ENCODE peak calls at places on chromosomes 12 and 14, in six cellular contexts. One of them, this sample, is unnamed.

GRCh38 chr12:16619537-16619936 is 13.6 kb upstream of the LMO3 start:
- DNase-seq in fibroblast of mammary gland: no peak
- DNase-seq in lower leg skin: no peak
- DNase-seq in fibroblast of the aortic adventitia: no peak
- DNase-seq in foreskin fibroblast: no peak
- DNase-seq in body of pancreas: no peak
- DNase-seq in this sample: no peak

GRCh38 chr14:68786491-68787234 is 6.2 kb downstream of the ZFP36L1 start:
- DNase-seq in fibroblast of mammary gland: peak; percentile 91
- DNase-seq in lower leg skin: no peak
- DNase-seq in fibroblast of the aortic adventitia: peak; percentile 81
- DNase-seq in foreskin fibroblast: peak; percentile 86
- DNase-seq in body of pancreas: peak; percentile 60
- DNase-seq in this sample: peak; percentile 92

GRCh38 chr12:80684077-80684495 is 23.3 kb upstream of the MYF6 start:
- DNase-seq in fibroblast of mammary gland: no peak
- DNase-seq in lower leg skin: no peak
- DNase-seq in fibroblast of the aortic adventitia: no peak
- DNase-seq in foreskin fibroblast: no peak
- DNase-seq in body of pancreas: no peak
- DNase-seq in this sample: no peak

GRCh38 chr12:52413202-52413601 is 7.1 kb upstream of the KRT82 start:
- DNase-seq in fibroblast of mammary gland: no peak
- DNase-seq in lower leg skin: no peak
- DNase-seq in fibroblast of the aortic adventitia: no peak
- DNase-seq in foreskin fibroblast: no peak
- DNase-seq in body of pancreas: no peak
- DNase-seq in this sample: no peak

GRCh38 chr14:98444077-98444476 is 827.9 kb downstream of the BCL11B start:
- DNase-seq in fibroblast of mammary gland: no peak
- DNase-seq in lower leg skin: no peak
- DNase-seq in fibroblast of the aortic adventitia: no peak
- DNase-seq in foreskin fibroblast: no peak
- DNase-seq in body of pancreas: no peak
- DNase-seq in this sample: no peak

GRCh38 chr14:93965287-93965821 is 11.0 kb downstream of the ASB2 start:
- DNase-seq in fibroblast of mammary gland: peak; percentile 93
- DNase-seq in lower leg skin: no peak
- DNase-seq in fibroblast of the aortic adventitia: peak; percentile 90
- DNase-seq in foreskin fibroblast: peak; percentile 68
- DNase-seq in body of pancreas: no peak
- DNase-seq in this sample: peak; percentile 73

GRCh38 chr12:3311491-3312103 is 179.4 kb upstream of the PRMT8 start:
- DNase-seq in fibroblast of mammary gland: no peak
- DNase-seq in lower leg skin: no peak
- DNase-seq in fibroblast of the aortic adventitia: no peak
- DNase-seq in foreskin fibroblast: no peak
- DNase-seq in body of pancreas: no peak
- DNase-seq in this sample: no peak

GRCh38 chr14:23186913-23187654 is 3.6 kb upstream of the SLC7A8 start:
- DNase-seq in fibroblast of mammary gland: peak; percentile 83
- DNase-seq in lower leg skin: peak; percentile 51
- DNase-seq in fibroblast of the aortic adventitia: peak; percentile 88
- DNase-seq in foreskin fibroblast: peak; percentile 48
- DNase-seq in body of pancreas: peak; percentile 82
- DNase-seq in this sample: peak; percentile 89

GRCh38 chr12:116247377-116247776 is 30.1 kb downstream of the MED13L start:
- DNase-seq in fibroblast of mammary gland: peak; percentile 49
- DNase-seq in lower leg skin: no peak
- DNase-seq in fibroblast of the aortic adventitia: no peak
- DNase-seq in foreskin fibroblast: no peak
- DNase-seq in body of pancreas: no peak
- DNase-seq in this sample: peak; percentile 42

GRCh38 chr12:108495054-108495453 is 20.0 kb upstream of the FICD start:
- DNase-seq in fibroblast of mammary gland: peak; percentile 51
- DNase-seq in lower leg skin: no peak
- DNase-seq in fibroblast of the aortic adventitia: peak; percentile 17
- DNase-seq in foreskin fibroblast: no peak
- DNase-seq in body of pancreas: peak; percentile 27
- DNase-seq in this sample: peak; percentile 36

GRCh38 chr12:41635731-41636130 is 447.6 kb downstream of the PDZRN4 start:
- DNase-seq in fibroblast of mammary gland: no peak
- DNase-seq in lower leg skin: no peak
- DNase-seq in fibroblast of the aortic adventitia: no peak
- DNase-seq in foreskin fibroblast: no peak
- DNase-seq in body of pancreas: no peak
- DNase-seq in this sample: no peak

GRCh38 chr12:71439613-71440392 is at the start of gene LGR5:
- DNase-seq in fibroblast of mammary gland: no peak
- DNase-seq in lower leg skin: peak; percentile 41
- DNase-seq in fibroblast of the aortic adventitia: peak; percentile 25
- DNase-seq in foreskin fibroblast: peak; percentile 19
- DNase-seq in body of pancreas: peak; percentile 10
- DNase-seq in this sample: peak; percentile 19

DNA sequence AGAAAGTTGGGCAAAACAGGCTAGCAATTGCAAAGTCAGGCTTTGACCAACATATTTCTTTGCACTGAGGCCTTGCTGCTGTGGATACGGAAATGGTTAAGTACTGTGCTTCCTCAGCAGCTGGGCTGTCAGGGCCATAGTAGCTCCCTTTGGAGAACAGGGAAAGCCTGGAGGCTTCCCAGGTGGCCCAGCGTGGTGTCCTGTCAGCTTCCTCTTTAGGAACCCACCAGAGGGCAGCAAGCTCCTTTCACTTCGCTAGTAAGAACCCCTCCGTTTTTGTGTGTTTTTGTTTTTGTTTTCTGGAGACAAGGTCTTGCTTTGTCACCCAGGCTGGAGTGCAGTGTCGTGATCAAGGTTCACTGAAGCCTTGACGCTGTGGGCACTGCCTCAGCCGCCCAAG is 1.7 kb upstream of the CFAP251 start:
- DNase-seq in fibroblast of mammary gland: peak; percentile 56
- DNase-seq in lower leg skin: no peak
- DNase-seq in fibroblast of the aortic adventitia: peak; percentile 47
- DNase-seq in foreskin fibroblast: no peak
- DNase-seq in body of pancreas: peak; percentile 10
- DNase-seq in this sample: peak; percentile 68
- TF ChIP-seq CTCF in fibroblast of mammary gland: peak; percentile 29
- TF ChIP-seq CTCF in lower leg skin: no peak
- TF ChIP-seq CTCF in fibroblast of the aortic adventitia: peak; percentile 42
- TF ChIP-seq CTCF in foreskin fibroblast: peak; percentile 32
- TF ChIP-seq CTCF in body of pancreas: no peak
- TF ChIP-seq CTCF in this sample: peak; percentile 50

GRCh38 chr14:85532570-85532969 is 2.6 kb downstream of the FLRT2 start:
- DNase-seq in fibroblast of mammary gland: no peak
- DNase-seq in lower leg skin: no peak
- DNase-seq in fibroblast of the aortic adventitia: no peak
- DNase-seq in foreskin fibroblast: no peak
- DNase-seq in body of pancreas: no peak
- DNase-seq in this sample: no peak

GRCh38 chr14:85534435-85534834 is 4.5 kb downstream of the FLRT2 start:
- DNase-seq in fibroblast of mammary gland: peak; percentile 28
- DNase-seq in lower leg skin: no peak
- DNase-seq in fibroblast of the aortic adventitia: no peak
- DNase-seq in foreskin fibroblast: no peak
- DNase-seq in body of pancreas: no peak
- DNase-seq in this sample: peak; percentile 33

GRCh38 chr14:85533821-85534271 is 3.9 kb downstream of the FLRT2 start:
- DNase-seq in fibroblast of mammary gland: peak; percentile 37
- DNase-seq in lower leg skin: no peak
- DNase-seq in fibroblast of the aortic adventitia: no peak
- DNase-seq in foreskin fibroblast: no peak
- DNase-seq in body of pancreas: peak; percentile 17
- DNase-seq in this sample: peak; percentile 23

GRCh38 chr14:85531594-85532391 is 1.8 kb downstream of the FLRT2 start:
- DNase-seq in fibroblast of mammary gland: peak; percentile 85
- DNase-seq in lower leg skin: peak; percentile 66
- DNase-seq in fibroblast of the aortic adventitia: peak; percentile 84
- DNase-seq in foreskin fibroblast: peak; percentile 82
- DNase-seq in body of pancreas: peak; percentile 69
- DNase-seq in this sample: peak; percentile 88

GRCh38 chr14:85532981-85533820 is 3.3 kb downstream of the FLRT2 start:
- DNase-seq in fibroblast of mammary gland: peak; percentile 91
- DNase-seq in lower leg skin: peak; percentile 63
- DNase-seq in fibroblast of the aortic adventitia: peak; percentile 92
- DNase-seq in foreskin fibroblast: peak; percentile 86
- DNase-seq in body of pancreas: peak; percentile 81
- DNase-seq in this sample: peak; percentile 91
- H3K4me3 ChIP-seq in fibroblast of mammary gland: peak overlapping the region; percentile 84
- H3K4me3 ChIP-seq in lower leg skin: peak overlapping the region; percentile 62
- H3K4me3 ChIP-seq in fibroblast of the aortic adventitia: peak overlapping the region; percentile 92
- H3K4me3 ChIP-seq in foreskin fibroblast: peak overlapping the region; percentile 78
- H3K4me3 ChIP-seq in body of pancreas: peak overlapping the region; percentile 55
- H3K4me3 ChIP-seq in this sample: peak overlapping the region; percentile 83

GRCh38 chr14:36556811-36557433 is 25.5 kb downstream of the NKX2-8 start:
- DNase-seq in fibroblast of mammary gland: peak; percentile 24
- DNase-seq in lower leg skin: no peak
- DNase-seq in fibroblast of the aortic adventitia: peak; percentile 13
- DNase-seq in foreskin fibroblast: peak; percentile 8
- DNase-seq in body of pancreas: peak; percentile 8
- DNase-seq in this sample: peak; percentile 21
- TF ChIP-seq CTCF in fibroblast of mammary gland: peak; percentile 86
- TF ChIP-seq CTCF in lower leg skin: no peak
- TF ChIP-seq CTCF in fibroblast of the aortic adventitia: peak; percentile 87
- TF ChIP-seq CTCF in foreskin fibroblast: peak; percentile 86
- TF ChIP-seq CTCF in body of pancreas: peak; percentile 61
- TF ChIP-seq CTCF in this sample: peak; percentile 90

GRCh38 chr12:48980953-48981756 is 3.0 kb downstream of the WNT1 start:
- DNase-seq in fibroblast of mammary gland: no peak
- DNase-seq in lower leg skin: no peak
- DNase-seq in fibroblast of the aortic adventitia: no peak
- DNase-seq in foreskin fibroblast: no peak
- DNase-seq in body of pancreas: no peak
- DNase-seq in this sample: no peak
- H3K4me3 ChIP-seq in fibroblast of mammary gland: no peak overlapping the region
- H3K4me3 ChIP-seq in lower leg skin: no peak overlapping the region
- H3K4me3 ChIP-seq in fibroblast of the aortic adventitia: no peak overlapping the region
- H3K4me3 ChIP-seq in foreskin fibroblast: no peak overlapping the region
- H3K4me3 ChIP-seq in body of pancreas: no peak overlapping the region
- H3K4me3 ChIP-seq in this sample: no peak overlapping the region

DNA sequence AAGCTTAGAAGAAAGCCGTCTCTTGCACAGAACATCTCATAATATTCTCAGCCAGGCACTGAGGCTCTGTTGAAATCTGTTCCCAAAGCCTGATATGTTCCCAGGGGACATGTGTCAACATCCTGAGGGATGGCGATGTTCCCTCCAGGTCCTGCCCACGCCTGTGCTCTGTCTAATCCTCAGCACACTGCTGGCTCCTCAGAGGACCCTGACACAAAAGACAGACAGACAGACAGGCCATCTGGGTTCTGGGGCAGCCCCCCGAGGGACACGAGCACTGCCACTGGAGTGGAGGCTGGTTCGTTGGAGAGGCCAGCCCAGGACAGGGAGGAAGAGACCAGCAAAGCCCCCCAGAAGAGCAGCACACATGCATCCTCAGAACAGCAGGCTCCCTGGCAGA is 27.8 kb downstream of the CHGA start:
- DNase-seq in fibroblast of mammary gland: peak; percentile 24
- DNase-seq in lower leg skin: no peak
- DNase-seq in fibroblast of the aortic adventitia: no peak
- DNase-seq in foreskin fibroblast: no peak
- DNase-seq in body of pancreas: no peak
- DNase-seq in this sample: no peak
- TF ChIP-seq CTCF in fibroblast of mammary gland: no peak
- TF ChIP-seq CTCF in lower leg skin: no peak
- TF ChIP-seq CTCF in fibroblast of the aortic adventitia: no peak
- TF ChIP-seq CTCF in foreskin fibroblast: no peak
- TF ChIP-seq CTCF in body of pancreas: no peak
- TF ChIP-seq CTCF in this sample: no peak

GRCh38 chr12:120230974-120231315 is 30.0 kb upstream of the RPLP0 start:
- DNase-seq in fibroblast of mammary gland: no peak
- DNase-seq in lower leg skin: no peak
- DNase-seq in fibroblast of the aortic adventitia: no peak
- DNase-seq in foreskin fibroblast: no peak
- DNase-seq in body of pancreas: no peak
- DNase-seq in this sample: no peak

GRCh38 chr12:120228291-120229070 is 27.6 kb upstream of the RPLP0 start:
- DNase-seq in fibroblast of mammary gland: peak; percentile 78
- DNase-seq in lower leg skin: peak; percentile 81
- DNase-seq in fibroblast of the aortic adventitia: peak; percentile 85
- DNase-seq in foreskin fibroblast: peak; percentile 68
- DNase-seq in body of pancreas: peak; percentile 90
- DNase-seq in this sample: peak; percentile 85

GRCh38 chr12:120229071-120229582 is 28.2 kb upstream of the RPLP0 start:
- DNase-seq in fibroblast of mammary gland: no peak
- DNase-seq in lower leg skin: no peak
- DNase-seq in fibroblast of the aortic adventitia: no peak
- DNase-seq in foreskin fibroblast: no peak
- DNase-seq in body of pancreas: no peak
- DNase-seq in this sample: no peak

GRCh38 chr12:120230326-120230973 is 29.5 kb upstream of the RPLP0 start:
- DNase-seq in fibroblast of mammary gland: peak; percentile 94
- DNase-seq in lower leg skin: no peak
- DNase-seq in fibroblast of the aortic adventitia: peak; percentile 96
- DNase-seq in foreskin fibroblast: peak; percentile 96
- DNase-seq in body of pancreas: peak; percentile 68
- DNase-seq in this sample: peak; percentile 88

DNA sequence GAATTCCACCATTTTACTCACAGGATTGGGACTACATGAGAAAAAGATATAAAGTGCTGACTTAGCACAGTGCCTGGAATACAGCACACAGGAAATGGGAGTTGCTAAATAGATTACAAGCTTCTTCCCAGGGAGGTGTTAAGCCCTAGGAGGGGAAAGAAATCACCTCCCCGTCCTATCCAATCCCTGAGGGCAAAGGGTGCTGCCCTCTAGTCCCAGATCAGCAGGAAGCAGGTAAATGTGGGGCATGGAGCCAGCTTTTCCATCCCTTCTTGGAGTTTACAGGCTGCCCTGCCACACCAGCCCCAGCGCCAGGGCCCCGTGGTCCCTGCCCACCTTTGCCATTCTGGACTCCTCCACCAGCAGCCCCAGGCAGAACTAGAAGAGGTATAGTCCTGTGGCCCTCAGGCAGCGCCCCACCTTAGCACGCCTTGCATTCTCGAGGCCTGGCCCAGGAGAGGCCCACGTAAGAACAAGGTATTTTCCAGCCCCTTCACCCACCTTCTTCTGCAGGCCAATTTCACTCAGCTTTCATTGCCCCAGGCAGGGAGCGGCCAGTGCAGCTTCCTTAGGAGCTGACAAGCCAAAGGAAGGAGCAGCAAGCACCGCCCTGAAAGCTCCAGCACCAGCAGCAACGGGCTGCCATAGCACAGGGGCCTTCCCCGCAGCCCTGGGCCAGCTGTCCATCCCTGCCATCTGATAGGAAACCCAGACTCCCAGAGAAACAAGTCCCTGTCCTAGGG is 28.8 kb upstream of the RPLP0 start:
- DNase-seq in fibroblast of mammary gland: peak; percentile 54
- DNase-seq in lower leg skin: no peak
- DNase-seq in fibroblast of the aortic adventitia: peak; percentile 56
- DNase-seq in foreskin fibroblast: no peak
- DNase-seq in body of pancreas: no peak
- DNase-seq in this sample: peak; percentile 50
- H3K4me3 ChIP-seq in fibroblast of mammary gland: no peak overlapping the region
- H3K4me3 ChIP-seq in lower leg skin: no peak overlapping the region
- H3K4me3 ChIP-seq in fibroblast of the aortic adventitia: peak overlapping the region; percentile 25
- H3K4me3 ChIP-seq in foreskin fibroblast: no peak overlapping the region
- H3K4me3 ChIP-seq in body of pancreas: no peak overlapping the region
- H3K4me3 ChIP-seq in this sample: no peak overlapping the region

GRCh38 chr14:21032326-21033154 is 2.1 kb downstream of the RNASE13 start:
- DNase-seq in fibroblast of mammary gland: no peak
- DNase-seq in lower leg skin: no peak
- DNase-seq in fibroblast of the aortic adventitia: no peak
- DNase-seq in foreskin fibroblast: no peak
- DNase-seq in body of pancreas: no peak
- DNase-seq in this sample: no peak
- TF ChIP-seq CTCF in fibroblast of mammary gland: no peak
- TF ChIP-seq CTCF in lower leg skin: no peak
- TF ChIP-seq CTCF in fibroblast of the aortic adventitia: no peak
- TF ChIP-seq CTCF in foreskin fibroblast: no peak
- TF ChIP-seq CTCF in body of pancreas: no peak
- TF ChIP-seq CTCF in this sample: no peak

This sample was measured in fibroblast of pulmonary artery.